ENCODE peak calls at places on chromosome 19, in eight cellular contexts. R is GM20000, P is keratinocyte, M is cardiac muscle cell, V is brain microvascular endothelial cell, U is GF-D8, G is nephron progenitor cell, Z is NCI-H2081 treated with DMSO at 0.1 percent for 48 hours. E is an unnamed sample.

GRCh38 chr19:33229962-33230361 is 4.3 kb upstream of the SLC7A10 start:
- DNase-seq in R (no peak), P (no peak), M (no peak), V (no peak), U (no peak), G (no peak), Z (no peak), E (no peak)

GRCh38 chr19:51354103-51354741 is 12.0 kb downstream of the ETFB start:
- DNase-seq in R (no peak), P (no peak), M (no peak), V (peak; percentile 14), U (no peak), G (peak; percentile 39), Z (no peak), E (peak; percentile 56)

GRCh38 chr19:7845390-7846179 is 15.6 kb downstream of the EVI5L start:
- DNase-seq in R (no peak), P (no peak), M (no peak), V (no peak), U (no peak), G (no peak), Z (no peak), E (no peak)

GRCh38 chr19:4494691-4495064 is 22.6 kb downstream of the HDGFL2 start:
- DNase-seq in R (no peak), P (no peak), M (no peak), V (no peak), U (no peak), G (no peak), Z (no peak), E (no peak)

GRCh38 chr19:2798733-2799132 is 13.4 kb downstream of the THOP1 start:
- DNase-seq in R (no peak), P (no peak), M (peak; percentile 20), V (no peak), U (no peak), G (no peak), Z (no peak), E (no peak)

GRCh38 chr19:7373862-7374261 is 25.1 kb downstream of the ARHGEF18 start:
- DNase-seq in R (no peak), P (no peak), M (peak; percentile 25), V (no peak), U (no peak), G (no peak), Z (no peak), E (no peak)

GRCh38 chr19:8020681-8021080 is 15.2 kb upstream of the ELAVL1 start:
- DNase-seq in R (no peak), P (no peak), M (no peak), V (no peak), U (no peak), G (no peak), Z (no peak), E (no peak)

GRCh38 chr19:19554074-19555023 is 16.3 kb downstream of the CILP2 start:
- DNase-seq in R (peak; percentile 84), P (no peak), M (peak; percentile 61), V (no peak), U (no peak), G (peak; percentile 69), Z (no peak), E (peak; percentile 85)

GRCh38 chr19:46975011-46975917 is 44.4 kb upstream of the NPAS1 start:
- DNase-seq in R (no peak), P (no peak), M (peak; percentile 55), V (no peak), U (no peak), G (no peak), Z (no peak), E (peak; percentile 42)

GRCh38 chr19:46404039-46404883 is 9.1 kb downstream of the CCDC8 start:
- DNase-seq in R (no peak), P (no peak), M (peak; percentile 76), V (no peak), U (peak; percentile 41), G (peak; percentile 73), Z (no peak), E (peak; percentile 40)

GRCh38 chr19:51339313-51339686 is 2.6 kb downstream of the VSIG10L start:
- DNase-seq in R (peak; percentile 45), P (no peak), M (no peak), V (no peak), U (no peak), G (no peak), Z (no peak), E (peak; percentile 85)

GRCh38 chr19:51333836-51334460 is 8.0 kb downstream of the VSIG10L start:
- DNase-seq in R (no peak), P (no peak), M (no peak), V (no peak), U (no peak), G (no peak), Z (no peak), E (no peak)

GRCh38 chr19:1259206-1259872 is 9.8 kb upstream of the CIRBP start:
- DNase-seq in R (peak; percentile 77), P (no peak), M (peak; percentile 68), V (no peak), U (peak; percentile 43), G (peak; percentile 74), Z (no peak), E (peak; percentile 71)

E was measured in neural progenitor cell.